ENCODE peak calls at places on chromosomes 16 and 17, in four cellular contexts. V is GM12892, T is ELR, C is HTR-8/SVneo. B is an unnamed sample.
A peak's percentile ranks its signal among the peaks of the same experiment; 100 is the strongest.

GRCh38 chr16:81996664-81997529 is 14.4 kb downstream of the SDR42E1 start:
- DNase-seq in T (peak; percentile 88), C (peak; percentile 53), V (no peak), B (no peak)

GRCh38 chr16:11079657-11080187 is 135.4 kb downstream of the CLEC16A start:
- DNase-seq in V (no peak), T (peak; percentile 92), C (peak; percentile 40), B (no peak)

GRCh38 chr17:48818361-48818841 is 1.4 kb upstream of the TTLL6 start:
- DNase-seq in C (no peak), V (no peak), T (no peak), B (no peak)

GRCh38 chr16:69647020-69647419 is 79.3 kb downstream of the NQO1 start:
- DNase-seq in C (no peak), T (no peak), V (no peak), B (no peak)

GRCh38 chr16:48126801-48127644 is 28.8 kb downstream of the ABCC12 start:
- DNase-seq in T (peak; percentile 91), V (no peak), C (peak; percentile 66), B (peak; percentile 11)

GRCh38 chr16:35746963-35747657 is 2287.7 kb downstream of the TP53TG3F start:
- DNase-seq in V (peak; percentile 3), T (no peak), C (no peak), B (no peak)

GRCh38 chr17:44653384-44653783 is 2.9 kb upstream of the MEIOC start:
- DNase-seq in V (no peak), T (no peak), C (no peak), B (no peak)

GRCh38 chr17:27529230-27529796 is 73.1 kb downstream of the KSR1 start:
- DNase-seq in T (no peak), V (no peak), C (no peak), B (no peak)

GRCh38 chr16:61590577-61590976 is 445.7 kb downstream of the CDH8 start:
- DNase-seq in C (no peak), T (no peak), V (no peak), B (peak; percentile 2)

GRCh38 chr17:35555695-35556094 is 4.9 kb downstream of the SLFN14 start:
- DNase-seq in T (peak; percentile 28), V (no peak), C (no peak), B (no peak)

GRCh38 chr17:7767425-7768021 is 50.0 kb downstream of the DNAH2 start:
- DNase-seq in C (no peak), V (no peak), T (no peak), B (no peak)

GRCh38 chr16:67013238-67013822 is 15.6 kb upstream of the CBFB start:
- DNase-seq in C (no peak), V (no peak), T (no peak), B (peak; percentile 38)

GRCh38 chr17:61574542-61575351 is 16.3 kb downstream of the NACA2 start:
- DNase-seq in V (no peak), T (peak; percentile 72), C (peak; percentile 67), B (peak; percentile 31)

GRCh38 chr17:76492989-76493501 is 8.2 kb downstream of the RHBDF2 start:
- DNase-seq in T (peak; percentile 93), V (peak; percentile 63), C (peak; percentile 69), B (peak; percentile 84)

GRCh38 chr16:27800817-27801216 is 250.9 kb downstream of the KATNIP start:
- DNase-seq in C (no peak), T (no peak), V (no peak), B (no peak)

GRCh38 chr17:32523827-32524552 is 37.2 kb downstream of the CDK5R1 start:
- DNase-seq in C (no peak), V (no peak), T (no peak), B (no peak)

GRCh38 chr17:68365469-68365868 is 74.2 kb downstream of the ARSG start:
- DNase-seq in V (no peak), T (no peak), C (no peak), B (no peak)

GRCh38 chr17:6686026-6686425 is 27.1 kb downstream of the SLC13A5 start:
- DNase-seq in C (no peak), V (no peak), T (no peak), B (no peak)

GRCh38 chr17:67245694-67246397 is 850 bp upstream of the HELZ start:
- DNase-seq in T (peak; percentile 34), C (peak; percentile 43), V (peak; percentile 26), B (no peak)

GRCh38 chr17:55175788-55176425 is 88.9 kb upstream of the HLF start:
- DNase-seq in T (no peak), C (no peak), V (no peak), B (no peak)

GRCh38 chr17:64506201-64506575 is at the start of gene DDX5:
- DNase-seq in C (peak; percentile 94), T (no peak), V (peak; percentile 83), B (peak; percentile 92)

GRCh38 chr16:159136-159849 is 6.5 kb upstream of the HBM start:
- DNase-seq in C (no peak), V (no peak), T (no peak), B (no peak)

GRCh38 chr17:57672205-57672632 is 72.9 kb downstream of the CCDC182 start:
- DNase-seq in T (no peak), C (no peak), V (no peak), B (no peak)

GRCh38 chr16:12679660-12680272 is 123.9 kb downstream of the CPPED1 start:
- DNase-seq in C (no peak), T (peak; percentile 57), V (no peak), B (no peak)

GRCh38 chr16:59045496-59045895 is 311.4 kb upstream of the GOT2 start:
- DNase-seq in V (no peak), C (no peak), T (peak; percentile 13), B (no peak)

GRCh38 chr17:64001763-64002529 is 3.8 kb downstream of the PRR29 start:
- DNase-seq in T (peak; percentile 57), V (no peak), C (no peak), B (no peak)

GRCh38 chr17:64385187-64386083 is 5.2 kb downstream of the PECAM1 start:
- DNase-seq in V (no peak), T (peak; percentile 97), C (peak; percentile 88), B (no peak)

GRCh38 chr16:28042856-28043255 is 20.7 kb downstream of the GSG1L start:
- DNase-seq in C (no peak), V (no peak), T (no peak), B (peak; percentile 1)

GRCh38 chr17:1493291-1493980 is 950 bp upstream of the MYO1C start:
- DNase-seq in V (no peak), T (no peak), C (no peak), B (no peak)

GRCh38 chr17:41939044-41939695 is 8.8 kb downstream of the ODAD4 start:
- DNase-seq in T (no peak), V (no peak), C (no peak), B (no peak)

GRCh38 chr17:32610943-32611342 is 124.2 kb downstream of the CDK5R1 start:
- DNase-seq in T (no peak), C (no peak), V (no peak), B (no peak)